ENCODE peak calls at places on chromosome 17, in six cellular contexts. One of them, this sample, is unnamed.

GRCh38 chr17:7523033-7523432 is 25.8 kb upstream of the TNFSF12 start:
- DNase-seq in activated CD4-positive, alpha-beta memory T cell treated with anti-CD3 and anti-CD28 coated beads, Interleukin-2, amount 10 ng/mL, durations not matched to agents 7 days and 5 days: peak
- DNase-seq in AG08396: no peak
- DNase-seq in left lung: no peak
- DNase-seq in stimulated activated CD4-positive, alpha-beta T cell treated with anti-CD3 and anti-CD28 coated beads, Interleukin-1b, Interleukin-23, amount 100 ng/mL, for 4 hours: peak
- DNase-seq in NCI-H2171 treated with DMSO at 0.1 percent for 48 hours: no peak
- DNase-seq in this sample: no peak

GRCh38 chr17:77735341-77736206 is 222.9 kb upstream of the TNRC6C start:
- DNase-seq in left lung: peak
- DNase-seq in stimulated activated CD4-positive, alpha-beta T cell treated with anti-CD3 and anti-CD28 coated beads, Interleukin-1b, Interleukin-23, amount 100 ng/mL, for 4 hours: no peak
- DNase-seq in NCI-H2171 treated with DMSO at 0.1 percent for 48 hours: peak
- DNase-seq in AG08396: no peak
- DNase-seq in activated CD4-positive, alpha-beta memory T cell treated with anti-CD3 and anti-CD28 coated beads, Interleukin-2, amount 10 ng/mL, durations not matched to agents 7 days and 5 days: no peak
- DNase-seq in this sample: peak

GRCh38 chr17:69090365-69090764 is 29.6 kb upstream of the ABCA9 start:
- DNase-seq in activated CD4-positive, alpha-beta memory T cell treated with anti-CD3 and anti-CD28 coated beads, Interleukin-2, amount 10 ng/mL, durations not matched to agents 7 days and 5 days: no peak
- DNase-seq in AG08396: no peak
- DNase-seq in stimulated activated CD4-positive, alpha-beta T cell treated with anti-CD3 and anti-CD28 coated beads, Interleukin-1b, Interleukin-23, amount 100 ng/mL, for 4 hours: no peak
- DNase-seq in NCI-H2171 treated with DMSO at 0.1 percent for 48 hours: no peak
- DNase-seq in left lung: no peak
- DNase-seq in this sample: no peak

GRCh38 chr17:74699236-74699635 is 13.5 kb downstream of the CD300LF start:
- DNase-seq in AG08396: no peak
- DNase-seq in NCI-H2171 treated with DMSO at 0.1 percent for 48 hours: no peak
- DNase-seq in activated CD4-positive, alpha-beta memory T cell treated with anti-CD3 and anti-CD28 coated beads, Interleukin-2, amount 10 ng/mL, durations not matched to agents 7 days and 5 days: no peak
- DNase-seq in left lung: no peak
- DNase-seq in stimulated activated CD4-positive, alpha-beta T cell treated with anti-CD3 and anti-CD28 coated beads, Interleukin-1b, Interleukin-23, amount 100 ng/mL, for 4 hours: no peak
- DNase-seq in this sample: no peak

GRCh38 chr17:48025904-48026502 is 11.6 kb downstream of the COPZ2 start:
- DNase-seq in NCI-H2171 treated with DMSO at 0.1 percent for 48 hours: peak
- DNase-seq in left lung: no peak
- DNase-seq in stimulated activated CD4-positive, alpha-beta T cell treated with anti-CD3 and anti-CD28 coated beads, Interleukin-1b, Interleukin-23, amount 100 ng/mL, for 4 hours: no peak
- DNase-seq in AG08396: no peak
- DNase-seq in activated CD4-positive, alpha-beta memory T cell treated with anti-CD3 and anti-CD28 coated beads, Interleukin-2, amount 10 ng/mL, durations not matched to agents 7 days and 5 days: no peak
- DNase-seq in this sample: no peak

GRCh38 chr17:80688994-80689635 is 144.5 kb downstream of the RPTOR start:
- DNase-seq in left lung: no peak
- DNase-seq in NCI-H2171 treated with DMSO at 0.1 percent for 48 hours: no peak
- DNase-seq in activated CD4-positive, alpha-beta memory T cell treated with anti-CD3 and anti-CD28 coated beads, Interleukin-2, amount 10 ng/mL, durations not matched to agents 7 days and 5 days: no peak
- DNase-seq in stimulated activated CD4-positive, alpha-beta T cell treated with anti-CD3 and anti-CD28 coated beads, Interleukin-1b, Interleukin-23, amount 100 ng/mL, for 4 hours: no peak
- DNase-seq in AG08396: no peak
- DNase-seq in this sample: no peak

GRCh38 chr17:77235370-77236080 is 94.8 kb downstream of the SEC14L1 start:
- DNase-seq in left lung: no peak
- DNase-seq in AG08396: peak
- DNase-seq in stimulated activated CD4-positive, alpha-beta T cell treated with anti-CD3 and anti-CD28 coated beads, Interleukin-1b, Interleukin-23, amount 100 ng/mL, for 4 hours: no peak
- DNase-seq in NCI-H2171 treated with DMSO at 0.1 percent for 48 hours: no peak
- DNase-seq in activated CD4-positive, alpha-beta memory T cell treated with anti-CD3 and anti-CD28 coated beads, Interleukin-2, amount 10 ng/mL, durations not matched to agents 7 days and 5 days: peak
- DNase-seq in this sample: no peak

GRCh38 chr17:67571478-67571877 is 146.3 kb upstream of the NOL11 start:
- DNase-seq in activated CD4-positive, alpha-beta memory T cell treated with anti-CD3 and anti-CD28 coated beads, Interleukin-2, amount 10 ng/mL, durations not matched to agents 7 days and 5 days: no peak
- DNase-seq in stimulated activated CD4-positive, alpha-beta T cell treated with anti-CD3 and anti-CD28 coated beads, Interleukin-1b, Interleukin-23, amount 100 ng/mL, for 4 hours: no peak
- DNase-seq in left lung: no peak
- DNase-seq in AG08396: no peak
- DNase-seq in NCI-H2171 treated with DMSO at 0.1 percent for 48 hours: no peak
- DNase-seq in this sample: peak

GRCh38 chr17:27743288-27743885 is 56.9 kb downstream of the NOS2 start:
- DNase-seq in left lung: no peak
- DNase-seq in AG08396: no peak
- DNase-seq in NCI-H2171 treated with DMSO at 0.1 percent for 48 hours: no peak
- DNase-seq in activated CD4-positive, alpha-beta memory T cell treated with anti-CD3 and anti-CD28 coated beads, Interleukin-2, amount 10 ng/mL, durations not matched to agents 7 days and 5 days: peak
- DNase-seq in stimulated activated CD4-positive, alpha-beta T cell treated with anti-CD3 and anti-CD28 coated beads, Interleukin-1b, Interleukin-23, amount 100 ng/mL, for 4 hours: no peak
- DNase-seq in this sample: peak

GRCh38 chr17:55152236-55152635 is 112.5 kb upstream of the HLF start:
- DNase-seq in left lung: no peak
- DNase-seq in AG08396: no peak
- DNase-seq in activated CD4-positive, alpha-beta memory T cell treated with anti-CD3 and anti-CD28 coated beads, Interleukin-2, amount 10 ng/mL, durations not matched to agents 7 days and 5 days: no peak
- DNase-seq in NCI-H2171 treated with DMSO at 0.1 percent for 48 hours: no peak
- DNase-seq in stimulated activated CD4-positive, alpha-beta T cell treated with anti-CD3 and anti-CD28 coated beads, Interleukin-1b, Interleukin-23, amount 100 ng/mL, for 4 hours: no peak
- DNase-seq in this sample: no peak

GRCh38 chr17:46772013-46772878 is 46.2 kb downstream of the WNT3 start:
- DNase-seq in activated CD4-positive, alpha-beta memory T cell treated with anti-CD3 and anti-CD28 coated beads, Interleukin-2, amount 10 ng/mL, durations not matched to agents 7 days and 5 days: no peak
- DNase-seq in NCI-H2171 treated with DMSO at 0.1 percent for 48 hours: peak
- DNase-seq in left lung: no peak
- DNase-seq in stimulated activated CD4-positive, alpha-beta T cell treated with anti-CD3 and anti-CD28 coated beads, Interleukin-1b, Interleukin-23, amount 100 ng/mL, for 4 hours: no peak
- DNase-seq in AG08396: no peak
- DNase-seq in this sample: peak

GRCh38 chr17:4232168-4232813 is 31.5 kb downstream of the ANKFY1 start:
- DNase-seq in activated CD4-positive, alpha-beta memory T cell treated with anti-CD3 and anti-CD28 coated beads, Interleukin-2, amount 10 ng/mL, durations not matched to agents 7 days and 5 days: no peak
- DNase-seq in stimulated activated CD4-positive, alpha-beta T cell treated with anti-CD3 and anti-CD28 coated beads, Interleukin-1b, Interleukin-23, amount 100 ng/mL, for 4 hours: no peak
- DNase-seq in AG08396: no peak
- DNase-seq in NCI-H2171 treated with DMSO at 0.1 percent for 48 hours: peak
- DNase-seq in left lung: no peak
- DNase-seq in this sample: no peak

GRCh38 chr17:83064732-83065659 is 14.4 kb upstream of the METRNL start:
- DNase-seq in activated CD4-positive, alpha-beta memory T cell treated with anti-CD3 and anti-CD28 coated beads, Interleukin-2, amount 10 ng/mL, durations not matched to agents 7 days and 5 days: no peak
- DNase-seq in NCI-H2171 treated with DMSO at 0.1 percent for 48 hours: no peak
- DNase-seq in AG08396: no peak
- DNase-seq in stimulated activated CD4-positive, alpha-beta T cell treated with anti-CD3 and anti-CD28 coated beads, Interleukin-1b, Interleukin-23, amount 100 ng/mL, for 4 hours: no peak
- DNase-seq in left lung: peak
- DNase-seq in this sample: peak

GRCh38 chr17:72432143-72432604 is 311.4 kb downstream of the SOX9 start:
- DNase-seq in stimulated activated CD4-positive, alpha-beta T cell treated with anti-CD3 and anti-CD28 coated beads, Interleukin-1b, Interleukin-23, amount 100 ng/mL, for 4 hours: no peak
- DNase-seq in left lung: no peak
- DNase-seq in activated CD4-positive, alpha-beta memory T cell treated with anti-CD3 and anti-CD28 coated beads, Interleukin-2, amount 10 ng/mL, durations not matched to agents 7 days and 5 days: no peak
- DNase-seq in AG08396: peak
- DNase-seq in NCI-H2171 treated with DMSO at 0.1 percent for 48 hours: peak
- DNase-seq in this sample: no peak

GRCh38 chr17:71632328-71632727 is 488.5 kb upstream of the SOX9 start:
- DNase-seq in left lung: no peak
- DNase-seq in stimulated activated CD4-positive, alpha-beta T cell treated with anti-CD3 and anti-CD28 coated beads, Interleukin-1b, Interleukin-23, amount 100 ng/mL, for 4 hours: no peak
- DNase-seq in AG08396: no peak
- DNase-seq in activated CD4-positive, alpha-beta memory T cell treated with anti-CD3 and anti-CD28 coated beads, Interleukin-2, amount 10 ng/mL, durations not matched to agents 7 days and 5 days: no peak
- DNase-seq in NCI-H2171 treated with DMSO at 0.1 percent for 48 hours: peak
- DNase-seq in this sample: no peak

GRCh38 chr17:44935116-44935515 is 12.5 kb downstream of the KIF18B start:
- DNase-seq in left lung: no peak
- DNase-seq in NCI-H2171 treated with DMSO at 0.1 percent for 48 hours: no peak
- DNase-seq in stimulated activated CD4-positive, alpha-beta T cell treated with anti-CD3 and anti-CD28 coated beads, Interleukin-1b, Interleukin-23, amount 100 ng/mL, for 4 hours: no peak
- DNase-seq in activated CD4-positive, alpha-beta memory T cell treated with anti-CD3 and anti-CD28 coated beads, Interleukin-2, amount 10 ng/mL, durations not matched to agents 7 days and 5 days: no peak
- DNase-seq in AG08396: no peak
- DNase-seq in this sample: no peak

GRCh38 chr17:63096426-63096825 is 130.4 kb downstream of the TANC2 start:
- DNase-seq in activated CD4-positive, alpha-beta memory T cell treated with anti-CD3 and anti-CD28 coated beads, Interleukin-2, amount 10 ng/mL, durations not matched to agents 7 days and 5 days: no peak
- DNase-seq in left lung: no peak
- DNase-seq in NCI-H2171 treated with DMSO at 0.1 percent for 48 hours: no peak
- DNase-seq in stimulated activated CD4-positive, alpha-beta T cell treated with anti-CD3 and anti-CD28 coated beads, Interleukin-1b, Interleukin-23, amount 100 ng/mL, for 4 hours: no peak
- DNase-seq in AG08396: no peak
- DNase-seq in this sample: no peak

GRCh38 chr17:70945386-70945785 is 776.1 kb downstream of the KCNJ2 start:
- DNase-seq in stimulated activated CD4-positive, alpha-beta T cell treated with anti-CD3 and anti-CD28 coated beads, Interleukin-1b, Interleukin-23, amount 100 ng/mL, for 4 hours: no peak
- DNase-seq in activated CD4-positive, alpha-beta memory T cell treated with anti-CD3 and anti-CD28 coated beads, Interleukin-2, amount 10 ng/mL, durations not matched to agents 7 days and 5 days: no peak
- DNase-seq in AG08396: no peak
- DNase-seq in left lung: no peak
- DNase-seq in NCI-H2171 treated with DMSO at 0.1 percent for 48 hours: no peak
- DNase-seq in this sample: no peak

GRCh38 chr17:2982854-2983636 is 80.4 kb downstream of the OR1D5 start:
- DNase-seq in AG08396: peak
- DNase-seq in activated CD4-positive, alpha-beta memory T cell treated with anti-CD3 and anti-CD28 coated beads, Interleukin-2, amount 10 ng/mL, durations not matched to agents 7 days and 5 days: no peak
- DNase-seq in NCI-H2171 treated with DMSO at 0.1 percent for 48 hours: peak
- DNase-seq in left lung: peak
- DNase-seq in stimulated activated CD4-positive, alpha-beta T cell treated with anti-CD3 and anti-CD28 coated beads, Interleukin-1b, Interleukin-23, amount 100 ng/mL, for 4 hours: no peak
- DNase-seq in this sample: peak

GRCh38 chr17:40323731-40324650 is 15.0 kb downstream of the RARA start:
- DNase-seq in NCI-H2171 treated with DMSO at 0.1 percent for 48 hours: no peak
- DNase-seq in AG08396: no peak
- DNase-seq in activated CD4-positive, alpha-beta memory T cell treated with anti-CD3 and anti-CD28 coated beads, Interleukin-2, amount 10 ng/mL, durations not matched to agents 7 days and 5 days: peak
- DNase-seq in left lung: peak
- DNase-seq in stimulated activated CD4-positive, alpha-beta T cell treated with anti-CD3 and anti-CD28 coated beads, Interleukin-1b, Interleukin-23, amount 100 ng/mL, for 4 hours: peak
- DNase-seq in this sample: no peak

GRCh38 chr17:20223808-20224328 is 214.7 kb downstream of the SPECC1 start:
- DNase-seq in activated CD4-positive, alpha-beta memory T cell treated with anti-CD3 and anti-CD28 coated beads, Interleukin-2, amount 10 ng/mL, durations not matched to agents 7 days and 5 days: no peak
- DNase-seq in left lung: no peak
- DNase-seq in stimulated activated CD4-positive, alpha-beta T cell treated with anti-CD3 and anti-CD28 coated beads, Interleukin-1b, Interleukin-23, amount 100 ng/mL, for 4 hours: no peak
- DNase-seq in AG08396: no peak
- DNase-seq in NCI-H2171 treated with DMSO at 0.1 percent for 48 hours: no peak
- DNase-seq in this sample: no peak

GRCh38 chr17:76993636-76994035 is 125.4 kb downstream of the MGAT5B start:
- DNase-seq in NCI-H2171 treated with DMSO at 0.1 percent for 48 hours: no peak
- DNase-seq in stimulated activated CD4-positive, alpha-beta T cell treated with anti-CD3 and anti-CD28 coated beads, Interleukin-1b, Interleukin-23, amount 100 ng/mL, for 4 hours: no peak
- DNase-seq in AG08396: no peak
- DNase-seq in activated CD4-positive, alpha-beta memory T cell treated with anti-CD3 and anti-CD28 coated beads, Interleukin-2, amount 10 ng/mL, durations not matched to agents 7 days and 5 days: no peak
- DNase-seq in left lung: no peak
- DNase-seq in this sample: no peak

GRCh38 chr17:63697341-63698286 is 2.3 kb downstream of the LIMD2 start:
- DNase-seq in NCI-H2171 treated with DMSO at 0.1 percent for 48 hours: peak
- DNase-seq in AG08396: peak
- DNase-seq in left lung: peak
- DNase-seq in stimulated activated CD4-positive, alpha-beta T cell treated with anti-CD3 and anti-CD28 coated beads, Interleukin-1b, Interleukin-23, amount 100 ng/mL, for 4 hours: peak
- DNase-seq in activated CD4-positive, alpha-beta memory T cell treated with anti-CD3 and anti-CD28 coated beads, Interleukin-2, amount 10 ng/mL, durations not matched to agents 7 days and 5 days: peak
- DNase-seq in this sample: peak

GRCh38 chr17:38560503-38561318 is 45.0 kb downstream of the SRCIN1 start:
- DNase-seq in stimulated activated CD4-positive, alpha-beta T cell treated with anti-CD3 and anti-CD28 coated beads, Interleukin-1b, Interleukin-23, amount 100 ng/mL, for 4 hours: no peak
- DNase-seq in activated CD4-positive, alpha-beta memory T cell treated with anti-CD3 and anti-CD28 coated beads, Interleukin-2, amount 10 ng/mL, durations not matched to agents 7 days and 5 days: no peak
- DNase-seq in left lung: no peak
- DNase-seq in NCI-H2171 treated with DMSO at 0.1 percent for 48 hours: no peak
- DNase-seq in AG08396: peak
- DNase-seq in this sample: no peak

GRCh38 chr17:55266958-55267688 is 2.4 kb downstream of the HLF start:
- DNase-seq in NCI-H2171 treated with DMSO at 0.1 percent for 48 hours: no peak
- DNase-seq in stimulated activated CD4-positive, alpha-beta T cell treated with anti-CD3 and anti-CD28 coated beads, Interleukin-1b, Interleukin-23, amount 100 ng/mL, for 4 hours: no peak
- DNase-seq in left lung: no peak
- DNase-seq in activated CD4-positive, alpha-beta memory T cell treated with anti-CD3 and anti-CD28 coated beads, Interleukin-2, amount 10 ng/mL, durations not matched to agents 7 days and 5 days: no peak
- DNase-seq in AG08396: no peak
- DNase-seq in this sample: no peak

GRCh38 chr17:29376667-29377268 is 13.4 kb upstream of the TAOK1 start:
- DNase-seq in stimulated activated CD4-positive, alpha-beta T cell treated with anti-CD3 and anti-CD28 coated beads, Interleukin-1b, Interleukin-23, amount 100 ng/mL, for 4 hours: no peak
- DNase-seq in activated CD4-positive, alpha-beta memory T cell treated with anti-CD3 and anti-CD28 coated beads, Interleukin-2, amount 10 ng/mL, durations not matched to agents 7 days and 5 days: no peak
- DNase-seq in AG08396: peak
- DNase-seq in NCI-H2171 treated with DMSO at 0.1 percent for 48 hours: peak
- DNase-seq in left lung: peak
- DNase-seq in this sample: peak

GRCh38 chr17:82863941-82864720 is 24.3 kb upstream of the ZNF750 start:
- DNase-seq in stimulated activated CD4-positive, alpha-beta T cell treated with anti-CD3 and anti-CD28 coated beads, Interleukin-1b, Interleukin-23, amount 100 ng/mL, for 4 hours: peak
- DNase-seq in left lung: peak
- DNase-seq in activated CD4-positive, alpha-beta memory T cell treated with anti-CD3 and anti-CD28 coated beads, Interleukin-2, amount 10 ng/mL, durations not matched to agents 7 days and 5 days: peak
- DNase-seq in NCI-H2171 treated with DMSO at 0.1 percent for 48 hours: peak
- DNase-seq in AG08396: peak
- DNase-seq in this sample: no peak

GRCh38 chr17:29076087-29076486 is 33.1 kb downstream of the PIPOX start:
- DNase-seq in AG08396: no peak
- DNase-seq in left lung: no peak
- DNase-seq in activated CD4-positive, alpha-beta memory T cell treated with anti-CD3 and anti-CD28 coated beads, Interleukin-2, amount 10 ng/mL, durations not matched to agents 7 days and 5 days: no peak
- DNase-seq in stimulated activated CD4-positive, alpha-beta T cell treated with anti-CD3 and anti-CD28 coated beads, Interleukin-1b, Interleukin-23, amount 100 ng/mL, for 4 hours: no peak
- DNase-seq in NCI-H2171 treated with DMSO at 0.1 percent for 48 hours: no peak
- DNase-seq in this sample: no peak